ENCODE peak calls at places on chromosome 12, in six cellular contexts. H is dermis microvascular lymphatic vessel endothelial cell, I is AG08395, T is NCI-H446 treated with DMSO at 0.1 percent for 48 hours, W is H7, S is kidney tubule cell. O is an unnamed sample.

GRCh38 chr12:38384816-38385491 is 68.4 kb downstream of the ALG10B start:
- DNase-seq in S (peak; percentile 24), T (no peak), H (no peak), I (no peak), W (peak; percentile 1), O (no peak)

GRCh38 chr12:59077153-59077930 is 157.0 kb upstream of the LRIG3 start:
- DNase-seq in W (no peak), H (peak; percentile 87), T (no peak), I (peak; percentile 20), S (no peak), O (no peak)

GRCh38 chr12:119601877-119602536 is 8.4 kb downstream of the TMEM233 start:
- DNase-seq in T (no peak), H (no peak), I (no peak), S (peak; percentile 27), W (no peak), O (no peak)

GRCh38 chr12:22395666-22396065 is 61.2 kb upstream of the ST8SIA1 start:
- DNase-seq in H (no peak), I (no peak), W (no peak), S (no peak), T (no peak), O (no peak)

GRCh38 chr12:53427905-53428594 is 4.4 kb downstream of the AMHR2 start:
- DNase-seq in I (peak; percentile 85), S (peak; percentile 98), H (no peak), T (no peak), W (no peak), O (no peak)

GRCh38 chr12:5345534-5345933 is 86.4 kb upstream of the NTF3 start:
- DNase-seq in T (no peak), S (no peak), I (no peak), H (no peak), W (no peak), O (no peak)

GRCh38 chr12:83818888-83819287 is 1093.7 kb downstream of the SLC6A15 start:
- DNase-seq in H (no peak), S (peak; percentile 8), W (no peak), T (peak; percentile 46), I (peak; percentile 45), O (no peak)

GRCh38 chr12:25130741-25131188 is 64.2 kb downstream of the DNAI7 start:
- DNase-seq in S (peak; percentile 48), T (peak; percentile 10), H (peak; percentile 53), I (peak; percentile 33), W (no peak), O (peak; percentile 20)

GRCh38 chr12:12811343-12811742 is 1.8 kb upstream of the DDX47 start:
- DNase-seq in H (no peak), W (no peak), S (no peak), T (no peak), I (no peak), O (no peak)

GRCh38 chr12:130044991-130045621 is 117.2 kb upstream of the FZD10 start:
- DNase-seq in S (peak; percentile 36), I (no peak), W (peak; percentile 80), T (no peak), H (no peak), O (no peak)

GRCh38 chr12:18462437-18462836 is 201.1 kb downstream of the PIK3C2G start:
- DNase-seq in W (no peak), I (peak; percentile 63), H (peak; percentile 41), T (peak; percentile 81), S (no peak), O (no peak)

GRCh38 chr12:57166971-57167371 is 19.6 kb upstream of the LRP1-AS start:
- DNase-seq in S (peak; percentile 84), W (no peak), I (peak; percentile 79), T (no peak), H (peak; percentile 55), O (no peak)

GRCh38 chr12:94427520-94428381 is 31.9 kb downstream of the CEP83 start:
- DNase-seq in W (no peak), T (peak; percentile 66), H (peak; percentile 67), I (peak; percentile 32), S (peak; percentile 15), O (no peak)

GRCh38 chr12:79850610-79851299 is 84.1 kb downstream of the PPP1R12A start:
- DNase-seq in T (no peak), S (no peak), W (no peak), I (no peak), H (no peak), O (no peak)

GRCh38 chr12:69816082-69816481 is 8.9 kb upstream of the MYRFL start:
- DNase-seq in W (no peak), I (no peak), T (no peak), S (no peak), H (no peak), O (no peak)

GRCh38 chr12:116172224-116172849 is 105.2 kb downstream of the MED13L start:
- DNase-seq in T (no peak), I (no peak), H (peak; percentile 93), W (no peak), S (no peak), O (no peak)

GRCh38 chr12:110279976-110280783 is 867 bp upstream of the ATP2A2 start:
- DNase-seq in W (peak; percentile 83), I (peak; percentile 52), H (peak; percentile 56), T (no peak), S (peak; percentile 75), O (no peak)

GRCh38 chr12:14937014-14937413 is 1.3 kb downstream of the ERP27 start:
- DNase-seq in W (no peak), S (no peak), H (no peak), I (no peak), T (no peak), O (no peak)

GRCh38 chr12:93319523-93320045 is 58.1 kb upstream of the NUDT4 start:
- DNase-seq in H (no peak), I (peak; percentile 12), W (no peak), S (no peak), T (no peak), O (no peak)

GRCh38 chr12:56987551-56988053 is 18.7 kb downstream of the ZBTB39 start:
- DNase-seq in S (peak; percentile 72), T (peak; percentile 49), I (peak; percentile 87), W (peak; percentile 86), H (peak; percentile 73), O (no peak)

GRCh38 chr12:81222841-81223595 is 145.1 kb downstream of the ACSS3 start:
- DNase-seq in I (peak; percentile 25), S (no peak), T (no peak), W (no peak), H (no peak), O (no peak)

GRCh38 chr12:58253663-58254062 is 312.3 kb downstream of the ATP23 start:
- DNase-seq in H (peak; percentile 76), I (no peak), W (no peak), S (no peak), T (no peak), O (no peak)

GRCh38 chr12:1525858-1526257 is 68.5 kb downstream of the FBXL14 start:
- DNase-seq in W (no peak), I (no peak), S (no peak), T (no peak), H (no peak), O (no peak)

GRCh38 chr12:71125515-71125914 is 32.3 kb downstream of the TSPAN8 start:
- DNase-seq in T (no peak), I (no peak), S (no peak), W (no peak), H (no peak), O (no peak)

GRCh38 chr12:64083285-64084210 is 138.5 kb downstream of the KICS2 start:
- DNase-seq in T (peak; percentile 86), I (peak; percentile 72), H (peak; percentile 55), S (peak; percentile 41), W (no peak), O (peak; percentile 21)

GRCh38 chr12:40647651-40648050 is 44.6 kb upstream of the CNTN1 start:
- DNase-seq in H (no peak), I (no peak), W (no peak), T (no peak), S (peak; percentile 36), O (no peak)

GRCh38 chr12:124388679-124389536 is 94.0 kb downstream of the RFLNA start:
- DNase-seq in H (peak; percentile 76), I (peak; percentile 81), T (no peak), W (peak; percentile 95), S (peak; percentile 90), O (peak; percentile 86)

GRCh38 chr12:131233737-131234474 is 280.2 kb downstream of the ADGRD1 start:
- DNase-seq in H (peak; percentile 22), T (no peak), W (no peak), S (peak; percentile 62), I (no peak), O (no peak)

GRCh38 chr12:22625671-22626251 is 790 bp downstream of the ETNK1 start:
- DNase-seq in I (peak; percentile 12), S (peak; percentile 46), H (peak; percentile 58), T (no peak), W (peak; percentile 44), O (peak; percentile 10)